ENCODE peak calls at places on chromosomes 4 and X, in five cellular contexts. One of them, this sample, is unnamed.

GRCh38 chr4:15920723-15921591 is 17.6 kb downstream of the FGFBP1 start:
- DNase-seq in foreskin keratinocyte: peak; percentile 94
- DNase-seq in H9: no peak
- DNase-seq in astrocyte: peak; percentile 98
- DNase-seq in lung: peak; percentile 84
- DNase-seq in this sample: peak; percentile 81

GRCh38 chr4:108834787-108835384 is 72.0 kb upstream of the ETNPPL start:
- DNase-seq in foreskin keratinocyte: no peak
- DNase-seq in H9: no peak
- DNase-seq in astrocyte: peak; percentile 46
- DNase-seq in lung: no peak
- DNase-seq in this sample: no peak

GRCh38 chr4:174398728-174399127 is 115.0 kb downstream of the CEP44 start:
- DNase-seq in foreskin keratinocyte: peak; percentile 66
- DNase-seq in H9: no peak
- DNase-seq in astrocyte: peak; percentile 70
- DNase-seq in lung: no peak
- DNase-seq in this sample: no peak

GRCh38 chrX:68238568-68238967 is 194.7 kb downstream of the OPHN1 start:
- DNase-seq in foreskin keratinocyte: no peak
- DNase-seq in H9: peak; percentile 48
- DNase-seq in astrocyte: no peak
- DNase-seq in lung: no peak
- DNase-seq in this sample: no peak

GRCh38 chr4:27692098-27692679 is 831.5 kb downstream of the STIM2 start:
- DNase-seq in foreskin keratinocyte: peak; percentile 25
- DNase-seq in H9: peak; percentile 61
- DNase-seq in astrocyte: peak; percentile 3
- DNase-seq in lung: no peak
- DNase-seq in this sample: no peak

GRCh38 chr4:182307746-182308145 is 64.5 kb downstream of the TENM3 start:
- DNase-seq in foreskin keratinocyte: peak; percentile 97
- DNase-seq in H9: no peak
- DNase-seq in astrocyte: peak; percentile 100
- DNase-seq in lung: peak; percentile 54
- DNase-seq in this sample: no peak

GRCh38 chr4:64417974-64418373 is 8.7 kb upstream of the TECRL start:
- DNase-seq in foreskin keratinocyte: peak; percentile 43
- DNase-seq in H9: no peak
- DNase-seq in astrocyte: peak; percentile 4
- DNase-seq in lung: no peak
- DNase-seq in this sample: no peak

GRCh38 chrX:131985526-131986049 is 37.5 kb upstream of the STK26 start:
- DNase-seq in foreskin keratinocyte: peak; percentile 44
- DNase-seq in H9: peak; percentile 35
- DNase-seq in astrocyte: no peak
- DNase-seq in lung: no peak
- DNase-seq in this sample: no peak

GRCh38 chrX:3345281-3346081 is 971 bp downstream of the MXRA5 start:
- DNase-seq in foreskin keratinocyte: no peak
- DNase-seq in H9: peak; percentile 61
- DNase-seq in astrocyte: peak; percentile 44
- DNase-seq in lung: no peak
- DNase-seq in this sample: peak; percentile 58

GRCh38 chr4:176193898-176194297 is 1.5 kb downstream of the SPATA4 start:
- DNase-seq in foreskin keratinocyte: peak; percentile 92
- DNase-seq in H9: no peak
- DNase-seq in astrocyte: peak; percentile 79
- DNase-seq in lung: no peak
- DNase-seq in this sample: no peak

GRCh38 chr4:122450847-122451246 is 5.7 kb downstream of the IL2 start:
- DNase-seq in foreskin keratinocyte: peak; percentile 5
- DNase-seq in H9: peak; percentile 82
- DNase-seq in astrocyte: no peak
- DNase-seq in lung: no peak
- DNase-seq in this sample: no peak

GRCh38 chr4:168264903-168265302 is 53.6 kb downstream of the DDX60 start:
- DNase-seq in foreskin keratinocyte: no peak
- DNase-seq in H9: no peak
- DNase-seq in astrocyte: no peak
- DNase-seq in lung: no peak
- DNase-seq in this sample: no peak

GRCh38 chrX:134246282-134246681 is 9.3 kb downstream of the CCDC160 start:
- DNase-seq in foreskin keratinocyte: no peak
- DNase-seq in H9: peak; percentile 33
- DNase-seq in astrocyte: no peak
- DNase-seq in lung: no peak
- DNase-seq in this sample: no peak

GRCh38 chr4:15303052-15303641 is 124.7 kb upstream of the C1QTNF7 start:
- DNase-seq in foreskin keratinocyte: peak; percentile 50
- DNase-seq in H9: no peak
- DNase-seq in astrocyte: peak; percentile 45
- DNase-seq in lung: no peak
- DNase-seq in this sample: no peak

GRCh38 chr4:94304365-94304971 is 38.2 kb downstream of the HPGDS start:
- DNase-seq in foreskin keratinocyte: no peak
- DNase-seq in H9: no peak
- DNase-seq in astrocyte: no peak
- DNase-seq in lung: no peak
- DNase-seq in this sample: no peak

GRCh38 chr4:118076958-118077766 is 42.9 kb downstream of the NDST3 start:
- DNase-seq in foreskin keratinocyte: no peak
- DNase-seq in H9: peak; percentile 69
- DNase-seq in astrocyte: peak; percentile 2
- DNase-seq in lung: no peak
- DNase-seq in this sample: no peak

GRCh38 chr4:80268081-80268823 is 1.8 kb downstream of the FGF5 start:
- DNase-seq in foreskin keratinocyte: peak; percentile 29
- DNase-seq in H9: peak; percentile 58
- DNase-seq in astrocyte: peak; percentile 47
- DNase-seq in lung: no peak
- DNase-seq in this sample: no peak

GRCh38 chr4:28209371-28209924 is 1348.8 kb downstream of the STIM2 start:
- DNase-seq in foreskin keratinocyte: no peak
- DNase-seq in H9: no peak
- DNase-seq in astrocyte: no peak
- DNase-seq in lung: no peak
- DNase-seq in this sample: no peak

GRCh38 chr4:152041304-152041703 is 280.5 kb upstream of the GATB start:
- DNase-seq in foreskin keratinocyte: no peak
- DNase-seq in H9: no peak
- DNase-seq in astrocyte: no peak
- DNase-seq in lung: no peak
- DNase-seq in this sample: no peak

GRCh38 chr4:17854076-17854475 is 43.3 kb downstream of the NCAPG start:
- DNase-seq in foreskin keratinocyte: no peak
- DNase-seq in H9: no peak
- DNase-seq in astrocyte: no peak
- DNase-seq in lung: no peak
- DNase-seq in this sample: no peak

GRCh38 chrX:23383411-23383810 is 48.8 kb downstream of the PTCHD1 start:
- DNase-seq in foreskin keratinocyte: no peak
- DNase-seq in H9: no peak
- DNase-seq in astrocyte: peak; percentile 77
- DNase-seq in lung: no peak
- DNase-seq in this sample: no peak

GRCh38 chr4:211033-211511 is 86.8 kb downstream of the ZNF718 start:
- DNase-seq in foreskin keratinocyte: no peak
- DNase-seq in H9: no peak
- DNase-seq in astrocyte: no peak
- DNase-seq in lung: no peak
- DNase-seq in this sample: no peak

GRCh38 chr4:73258668-73259551 is at the start of gene ANKRD17:
- DNase-seq in foreskin keratinocyte: peak; percentile 89
- DNase-seq in H9: peak; percentile 93
- DNase-seq in astrocyte: peak; percentile 88
- DNase-seq in lung: peak; percentile 94
- DNase-seq in this sample: peak; percentile 94

GRCh38 chrX:84893897-84894296 is 109.8 kb upstream of the APOOL start:
- DNase-seq in foreskin keratinocyte: no peak
- DNase-seq in H9: no peak
- DNase-seq in astrocyte: no peak
- DNase-seq in lung: no peak
- DNase-seq in this sample: no peak

GRCh38 chrX:51316271-51316670 is 16.4 kb upstream of the NUDT10 start:
- DNase-seq in foreskin keratinocyte: no peak
- DNase-seq in H9: no peak
- DNase-seq in astrocyte: no peak
- DNase-seq in lung: no peak
- DNase-seq in this sample: no peak

GRCh38 chr4:182427530-182427929 is 184.3 kb downstream of the TENM3 start:
- DNase-seq in foreskin keratinocyte: no peak
- DNase-seq in H9: no peak
- DNase-seq in astrocyte: peak; percentile 39
- DNase-seq in lung: no peak
- DNase-seq in this sample: no peak

GRCh38 chrX:36978886-36979285 is 29.3 kb upstream of the FAM47C start:
- DNase-seq in foreskin keratinocyte: no peak
- DNase-seq in H9: no peak
- DNase-seq in astrocyte: peak; percentile 47
- DNase-seq in lung: no peak
- DNase-seq in this sample: no peak

GRCh38 chrX:102976290-102976689 is 39.2 kb downstream of the RAB40AL start:
- DNase-seq in foreskin keratinocyte: peak; percentile 22
- DNase-seq in H9: no peak
- DNase-seq in astrocyte: peak; percentile 57
- DNase-seq in lung: no peak
- DNase-seq in this sample: no peak

GRCh38 chr4:150572704-150573504 is 9.0 kb upstream of the MAB21L2 start:
- DNase-seq in foreskin keratinocyte: no peak
- DNase-seq in H9: no peak
- DNase-seq in astrocyte: no peak
- DNase-seq in lung: no peak
- DNase-seq in this sample: no peak

GRCh38 chr4:150570123-150570522 is 11.8 kb upstream of the MAB21L2 start:
- DNase-seq in foreskin keratinocyte: no peak
- DNase-seq in H9: no peak
- DNase-seq in astrocyte: no peak
- DNase-seq in lung: no peak
- DNase-seq in this sample: no peak

GRCh38 chr4:150570862-150571261 is 11.1 kb upstream of the MAB21L2 start:
- DNase-seq in foreskin keratinocyte: no peak
- DNase-seq in H9: no peak
- DNase-seq in astrocyte: no peak
- DNase-seq in lung: no peak
- DNase-seq in this sample: no peak

GRCh38 chr4:150574678-150575077 is 7.3 kb upstream of the MAB21L2 start:
- DNase-seq in foreskin keratinocyte: no peak
- DNase-seq in H9: no peak
- DNase-seq in astrocyte: no peak
- DNase-seq in lung: no peak
- DNase-seq in this sample: no peak

DNA sequence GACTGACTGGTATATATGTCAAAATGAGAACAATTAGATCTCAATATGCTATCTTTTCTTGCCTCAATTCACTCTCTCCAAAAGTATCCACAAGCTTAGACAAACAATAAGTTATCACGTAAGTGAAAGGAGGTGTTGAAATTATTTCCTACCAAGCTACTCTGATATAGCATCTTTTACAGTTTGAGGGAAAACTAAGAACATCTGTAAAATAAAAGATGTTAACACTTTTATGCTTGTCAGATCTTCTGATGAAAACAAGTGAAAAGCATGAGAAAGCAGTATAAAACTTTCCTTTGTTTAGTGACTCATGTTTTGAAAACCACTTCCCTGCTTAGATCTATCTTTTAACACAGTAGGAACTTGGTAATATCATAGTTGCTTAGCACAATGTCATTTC is 8.4 kb upstream of the MAB21L2 start:
- DNase-seq in foreskin keratinocyte: no peak
- DNase-seq in H9: no peak
- DNase-seq in astrocyte: peak; percentile 64
- DNase-seq in lung: no peak
- DNase-seq in this sample: no peak
- H3K27ac ChIP-seq in foreskin keratinocyte: no peak overlapping the region
- H3K27ac ChIP-seq in H9: no peak overlapping the region
- H3K27ac ChIP-seq in astrocyte: no peak overlapping the region
- H3K27ac ChIP-seq in lung: no peak overlapping the region
- H3K27ac ChIP-seq in this sample: no peak overlapping the region

DNA sequence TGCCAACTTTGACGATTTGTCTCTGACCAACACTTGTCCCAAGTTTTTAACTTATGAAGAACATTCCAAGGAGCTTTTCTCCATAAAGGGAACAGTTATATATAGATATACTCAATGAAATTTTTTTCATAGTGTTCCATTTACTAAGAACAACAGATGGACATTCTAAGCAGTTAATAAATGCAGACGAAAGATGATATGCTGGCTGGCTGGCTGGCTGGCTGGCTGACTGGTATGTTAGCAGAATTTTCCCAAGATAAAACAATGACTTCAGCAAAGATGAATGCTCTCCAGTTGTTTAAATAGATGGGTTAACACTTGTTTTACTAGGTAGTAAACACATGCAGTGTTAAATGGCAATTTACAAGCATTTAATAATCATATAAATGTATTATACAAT is 62.2 kb downstream of the SPANXN3 start:
- DNase-seq in foreskin keratinocyte: no peak
- DNase-seq in H9: no peak
- DNase-seq in astrocyte: no peak
- DNase-seq in lung: no peak
- DNase-seq in this sample: no peak
- H3K27ac ChIP-seq in foreskin keratinocyte: no peak overlapping the region
- H3K27ac ChIP-seq in H9: no peak overlapping the region
- H3K27ac ChIP-seq in astrocyte: no peak overlapping the region
- H3K27ac ChIP-seq in lung: no peak overlapping the region
- H3K27ac ChIP-seq in this sample: no peak overlapping the region

GRCh38 chr4:40134206-40134917 is 62.5 kb upstream of the RHOH start:
- DNase-seq in foreskin keratinocyte: no peak
- DNase-seq in H9: no peak
- DNase-seq in astrocyte: no peak
- DNase-seq in lung: no peak
- DNase-seq in this sample: no peak
- H3K27ac ChIP-seq in foreskin keratinocyte: no peak overlapping the region
- H3K27ac ChIP-seq in H9: no peak overlapping the region
- H3K27ac ChIP-seq in astrocyte: no peak overlapping the region
- H3K27ac ChIP-seq in lung: no peak overlapping the region
- H3K27ac ChIP-seq in this sample: no peak overlapping the region

DNA sequence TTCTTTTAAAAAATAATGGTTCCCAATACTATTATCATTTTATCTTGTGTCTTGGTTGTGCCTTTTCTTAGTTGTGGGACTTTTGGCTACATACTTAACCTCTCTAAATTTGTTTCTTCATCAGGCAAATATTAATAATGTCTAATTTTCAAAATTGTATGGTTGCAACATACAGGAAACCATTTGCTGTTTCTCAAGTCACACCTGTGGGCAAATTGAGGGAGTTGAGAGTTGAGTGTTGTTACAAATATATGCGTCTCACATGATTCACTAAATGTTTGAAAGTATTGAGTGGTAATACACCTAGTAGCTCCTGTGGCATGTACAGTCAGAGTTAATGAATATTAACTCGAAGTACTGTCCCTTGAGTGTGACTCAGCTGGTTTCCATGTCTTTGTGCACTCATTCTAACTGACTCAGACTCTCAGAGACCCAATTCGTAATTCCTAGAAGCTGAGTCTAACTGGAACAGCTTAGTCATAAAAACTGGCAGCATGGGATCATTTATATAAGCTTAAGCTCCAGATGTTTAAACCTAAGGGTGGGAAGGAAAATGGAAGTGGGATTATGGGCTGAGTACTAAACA is 802.4 kb downstream of the TRIML1 start:
- DNase-seq in foreskin keratinocyte: peak; percentile 99
- DNase-seq in H9: no peak
- DNase-seq in astrocyte: peak; percentile 99
- DNase-seq in lung: no peak
- DNase-seq in this sample: no peak
- H3K27ac ChIP-seq in foreskin keratinocyte: peak overlapping the region; percentile 87
- H3K27ac ChIP-seq in H9: no peak overlapping the region
- H3K27ac ChIP-seq in astrocyte: peak overlapping the region; percentile 81
- H3K27ac ChIP-seq in lung: no peak overlapping the region
- H3K27ac ChIP-seq in this sample: no peak overlapping the region

This sample was measured in stomach.